ENCODE peak calls at places on chromosomes 3 and 15, in five cellular contexts. One of them, this sample, is unnamed.

GRCh38 chr3:125479091-125479490 is 40.9 kb downstream of the SNX4 start:
- DNase-seq in left lung: no peak
- DNase-seq in pancreas: no peak
- DNase-seq in tibial artery: no peak
- DNase-seq in heart right ventricle: no peak
- DNase-seq in this sample: no peak

GRCh38 chr15:74202461-74203401 is at the start of gene STRA6:
- DNase-seq in pancreas: no peak
- DNase-seq in heart right ventricle: no peak
- DNase-seq in tibial artery: no peak
- DNase-seq in left lung: peak; percentile 77
- DNase-seq in this sample: no peak

GRCh38 chr15:65302061-65302460 is 2.4 kb upstream of the RNU5B-1 start:
- DNase-seq in tibial artery: no peak
- DNase-seq in left lung: no peak
- DNase-seq in pancreas: peak; percentile 56
- DNase-seq in heart right ventricle: no peak
- DNase-seq in this sample: no peak

GRCh38 chr15:41523097-41523496 is 9.5 kb upstream of the LTK start:
- DNase-seq in tibial artery: no peak
- DNase-seq in pancreas: no peak
- DNase-seq in left lung: no peak
- DNase-seq in heart right ventricle: no peak
- DNase-seq in this sample: no peak

GRCh38 chr15:63348392-63348791 is 33.3 kb downstream of the CA12 start:
- DNase-seq in pancreas: peak; percentile 84
- DNase-seq in tibial artery: peak; percentile 66
- DNase-seq in left lung: no peak
- DNase-seq in heart right ventricle: peak; percentile 52
- DNase-seq in this sample: peak; percentile 79

GRCh38 chr15:48855501-48856440 is 22.2 kb upstream of the EID1 start:
- DNase-seq in left lung: no peak
- DNase-seq in tibial artery: no peak
- DNase-seq in pancreas: no peak
- DNase-seq in heart right ventricle: no peak
- DNase-seq in this sample: no peak

GRCh38 chr3:128310286-128311058 is 156.2 kb downstream of the DNAJB8 start:
- DNase-seq in left lung: no peak
- DNase-seq in tibial artery: no peak
- DNase-seq in heart right ventricle: no peak
- DNase-seq in pancreas: no peak
- DNase-seq in this sample: no peak

GRCh38 chr3:184815046-184815930 is 3.3 kb downstream of the VPS8 start:
- DNase-seq in left lung: no peak
- DNase-seq in pancreas: no peak
- DNase-seq in tibial artery: no peak
- DNase-seq in heart right ventricle: no peak
- DNase-seq in this sample: no peak

GRCh38 chr3:10549617-10550228 is 44.3 kb upstream of the ATP2B2 start:
- DNase-seq in heart right ventricle: no peak
- DNase-seq in pancreas: no peak
- DNase-seq in tibial artery: no peak
- DNase-seq in left lung: no peak
- DNase-seq in this sample: peak; percentile 15

GRCh38 chr3:185071401-185071800 is 81.5 kb downstream of the C3orf70 start:
- DNase-seq in left lung: no peak
- DNase-seq in tibial artery: no peak
- DNase-seq in pancreas: no peak
- DNase-seq in heart right ventricle: no peak
- DNase-seq in this sample: no peak

GRCh38 chr15:76994971-76995945 is at the start of gene PSTPIP1:
- DNase-seq in tibial artery: no peak
- DNase-seq in heart right ventricle: peak; percentile 50
- DNase-seq in pancreas: no peak
- DNase-seq in left lung: peak; percentile 92
- DNase-seq in this sample: no peak

GRCh38 chr3:111954228-111954990 is 24.4 kb upstream of the ABHD10 start:
- DNase-seq in left lung: no peak
- DNase-seq in pancreas: no peak
- DNase-seq in heart right ventricle: no peak
- DNase-seq in tibial artery: no peak
- DNase-seq in this sample: no peak

GRCh38 chr15:51180009-51180408 is 85.3 kb upstream of the TNFAIP8L3 start:
- DNase-seq in heart right ventricle: no peak
- DNase-seq in left lung: no peak
- DNase-seq in tibial artery: no peak
- DNase-seq in pancreas: no peak
- DNase-seq in this sample: no peak

GRCh38 chr15:29262738-29263137 is 6.9 kb downstream of the NSMCE3 start:
- DNase-seq in left lung: no peak
- DNase-seq in pancreas: no peak
- DNase-seq in tibial artery: no peak
- DNase-seq in heart right ventricle: no peak
- DNase-seq in this sample: no peak

DNA sequence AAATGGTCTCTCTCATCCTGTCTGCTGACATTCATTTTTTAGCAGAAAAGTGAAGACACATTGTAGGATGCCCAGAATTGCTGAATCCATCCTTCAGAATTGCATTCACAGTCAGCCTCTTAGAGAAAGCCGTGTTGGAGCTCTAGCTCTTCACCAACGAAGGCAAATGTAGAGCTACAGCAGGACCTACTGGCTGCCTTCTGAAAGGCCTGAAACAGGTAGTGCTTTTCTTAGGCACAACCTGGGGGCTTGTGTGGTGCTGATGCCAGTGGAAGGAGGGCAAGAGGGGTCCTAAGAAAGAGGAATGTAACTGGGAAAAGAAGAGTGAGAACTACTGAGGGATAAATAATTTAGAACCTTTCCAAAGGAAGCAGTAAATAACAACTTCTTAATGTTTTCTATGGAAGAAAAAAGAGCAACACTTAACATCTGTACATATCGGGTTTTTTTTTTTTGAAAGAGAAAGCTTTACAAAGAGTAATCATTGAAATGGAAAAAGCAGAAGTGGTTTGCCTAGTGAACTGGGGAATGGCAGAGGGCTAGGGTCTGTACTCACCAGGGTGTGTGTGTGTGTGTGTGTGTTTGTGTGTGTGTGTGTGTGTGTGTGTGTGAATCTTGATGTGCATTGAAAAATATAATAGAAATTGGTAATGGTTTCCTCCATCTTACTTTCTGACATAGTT is 297.8 kb downstream of the SATB1 start:
- DNase-seq in pancreas: no peak
- DNase-seq in tibial artery: no peak
- DNase-seq in heart right ventricle: no peak
- DNase-seq in left lung: no peak
- DNase-seq in this sample: no peak
- TF ChIP-seq CTCF in pancreas: no peak
- TF ChIP-seq CTCF in tibial artery: no peak
- TF ChIP-seq CTCF in heart right ventricle: no peak
- TF ChIP-seq CTCF in left lung: no peak
- TF ChIP-seq CTCF in this sample: no peak

GRCh38 chr3:8444883-8445282 is 56.7 kb upstream of the LMCD1 start:
- DNase-seq in left lung: no peak
- DNase-seq in pancreas: no peak
- DNase-seq in tibial artery: no peak
- DNase-seq in heart right ventricle: no peak
- DNase-seq in this sample: no peak
- H3K27ac ChIP-seq in left lung: peak overlapping the region; percentile 83
- H3K27ac ChIP-seq in pancreas: peak overlapping the region; percentile 64
- H3K27ac ChIP-seq in tibial artery: peak overlapping the region; percentile 73
- H3K27ac ChIP-seq in heart right ventricle: peak overlapping the region; percentile 47
- H3K27ac ChIP-seq in this sample: peak overlapping the region; percentile 45

GRCh38 chr15:33729648-33730047 is 238.6 kb upstream of the CHRM5 start:
- DNase-seq in heart right ventricle: no peak
- DNase-seq in pancreas: no peak
- DNase-seq in tibial artery: no peak
- DNase-seq in left lung: no peak
- DNase-seq in this sample: no peak
- TF ChIP-seq CTCF in heart right ventricle: no peak
- TF ChIP-seq CTCF in pancreas: no peak
- TF ChIP-seq CTCF in tibial artery: no peak
- TF ChIP-seq CTCF in left lung: no peak
- TF ChIP-seq CTCF in this sample: no peak

DNA sequence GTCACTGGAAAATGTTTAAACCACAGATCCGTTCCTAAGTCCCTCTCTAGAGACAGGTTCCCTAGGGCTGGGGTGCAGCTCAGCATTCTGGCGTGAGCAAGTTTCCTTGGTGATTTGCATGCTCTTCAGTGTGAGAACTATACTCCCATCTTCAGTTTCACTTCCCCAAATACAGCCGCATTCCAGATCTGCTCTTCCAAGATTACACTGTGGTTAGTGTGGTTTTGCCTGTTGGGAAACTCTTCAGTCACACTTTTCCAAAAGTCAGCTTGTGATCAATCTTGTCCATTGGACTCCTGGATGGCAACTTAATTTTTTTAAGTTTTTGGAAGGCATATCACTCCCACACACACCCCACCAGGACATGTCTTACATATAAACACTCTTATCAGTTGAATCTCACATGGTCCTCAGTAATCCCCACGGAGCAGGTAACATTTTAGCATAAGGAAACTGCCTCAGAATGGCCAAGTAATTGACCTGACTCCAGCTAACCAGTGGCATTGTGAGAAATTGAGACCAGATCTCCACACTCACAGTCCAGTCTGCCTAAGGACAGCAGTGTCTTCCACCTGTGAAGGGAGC is 33.5 kb upstream of the PTPN23 start:
- DNase-seq in heart right ventricle: no peak
- DNase-seq in pancreas: no peak
- DNase-seq in left lung: no peak
- DNase-seq in tibial artery: no peak
- DNase-seq in this sample: no peak
- H3K27ac ChIP-seq in heart right ventricle: no peak overlapping the region
- H3K27ac ChIP-seq in pancreas: no peak overlapping the region
- H3K27ac ChIP-seq in left lung: no peak overlapping the region
- H3K27ac ChIP-seq in tibial artery: no peak overlapping the region
- H3K27ac ChIP-seq in this sample: peak overlapping the region; percentile 43

DNA sequence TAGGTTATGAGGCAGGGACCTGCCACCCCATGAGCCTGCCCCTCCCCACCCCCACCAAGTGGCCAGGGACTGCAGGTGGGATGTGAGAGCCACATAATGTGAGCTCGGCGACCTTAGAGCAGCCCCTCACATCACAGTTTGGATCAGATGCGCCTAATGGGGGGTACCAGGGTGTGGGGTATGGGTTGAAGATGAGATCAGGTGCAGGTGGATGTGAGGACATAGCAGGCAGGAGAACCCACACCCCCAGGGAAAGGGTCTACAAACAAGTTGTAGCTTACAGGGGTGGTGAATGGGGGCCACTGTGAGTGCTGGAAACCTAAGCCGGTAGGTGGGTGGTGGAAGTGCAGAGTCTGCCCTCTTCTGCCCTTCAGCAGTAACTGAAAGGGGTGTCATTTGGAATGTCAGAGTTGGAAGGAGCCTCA is 94.0 kb downstream of the CORO2B start:
- DNase-seq in pancreas: no peak
- DNase-seq in tibial artery: no peak
- DNase-seq in heart right ventricle: no peak
- DNase-seq in left lung: no peak
- DNase-seq in this sample: no peak
- TF ChIP-seq CTCF in pancreas: no peak
- TF ChIP-seq CTCF in tibial artery: no peak
- TF ChIP-seq CTCF in heart right ventricle: peak; percentile 24
- TF ChIP-seq CTCF in left lung: no peak
- TF ChIP-seq CTCF in this sample: no peak

DNA sequence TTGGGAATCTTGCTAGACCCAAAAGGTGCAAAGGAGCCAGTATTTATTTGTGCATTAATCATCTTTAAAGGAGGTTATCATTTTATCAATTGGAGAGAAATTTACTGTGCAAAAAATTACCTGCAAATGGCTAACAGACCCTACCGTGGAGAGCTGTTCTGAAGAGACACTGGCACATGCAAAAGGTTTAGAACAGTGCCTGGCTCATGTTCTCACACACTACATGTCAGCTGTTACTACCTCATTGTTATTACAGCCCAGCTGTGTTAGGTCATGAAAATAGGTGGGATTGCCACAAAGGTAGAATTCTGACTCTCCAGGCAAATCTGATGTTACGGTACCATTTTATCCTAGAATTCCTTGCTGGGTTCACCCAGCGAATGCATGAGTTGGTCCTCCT is 137.3 kb downstream of the SNRK start:
- DNase-seq in left lung: no peak
- DNase-seq in tibial artery: no peak
- DNase-seq in heart right ventricle: no peak
- DNase-seq in pancreas: no peak
- DNase-seq in this sample: no peak
- H3K27ac ChIP-seq in left lung: no peak overlapping the region
- H3K27ac ChIP-seq in tibial artery: peak overlapping the region; percentile 13
- H3K27ac ChIP-seq in heart right ventricle: peak overlapping the region; percentile 48
- H3K27ac ChIP-seq in pancreas: no peak overlapping the region
- H3K27ac ChIP-seq in this sample: no peak overlapping the region

DNA sequence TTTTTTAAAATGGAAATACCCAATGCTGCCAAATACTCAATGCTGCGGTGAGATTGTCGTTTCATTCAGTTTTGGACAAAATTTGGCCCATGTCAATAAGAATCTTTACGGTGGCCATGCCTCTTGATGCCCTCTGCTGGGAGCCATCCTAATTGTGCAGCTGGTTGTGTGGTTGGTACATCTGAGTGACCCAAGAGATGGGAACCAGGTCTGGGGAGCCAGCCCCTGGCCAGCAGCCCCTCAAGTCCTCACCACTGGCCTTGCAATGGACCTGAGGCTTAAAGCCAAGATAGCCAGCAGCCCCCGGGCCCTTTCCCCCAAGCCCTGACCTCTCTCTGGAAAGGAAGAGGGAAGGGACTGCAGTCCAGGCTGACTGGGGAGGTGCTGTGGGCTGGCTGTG is 36.4 kb upstream of the ESYT3 start:
- DNase-seq in heart right ventricle: no peak
- DNase-seq in left lung: no peak
- DNase-seq in pancreas: no peak
- DNase-seq in tibial artery: no peak
- DNase-seq in this sample: no peak
- TF ChIP-seq CTCF in heart right ventricle: peak; percentile 42
- TF ChIP-seq CTCF in left lung: no peak
- TF ChIP-seq CTCF in pancreas: no peak
- TF ChIP-seq CTCF in tibial artery: no peak
- TF ChIP-seq CTCF in this sample: no peak

This sample was measured in breast epithelium.